ENCODE peak calls at places on chromosomes 2 and 18, in six cellular contexts. One of them, this sample, is unnamed.

GRCh38 chr2:119480718-119481142 is 43.6 kb downstream of the SCTR start:
- DNase-seq in H7: peak
- DNase-seq in colonic mucosa: peak
- DNase-seq in IMR-90: no peak
- DNase-seq in CD8-positive, alpha-beta memory T cell: no peak
- DNase-seq in cardiac muscle cell: no peak
- DNase-seq in this sample: no peak

GRCh38 chr2:66488946-66489345 is 54.0 kb downstream of the MEIS1 start:
- DNase-seq in H7: no peak
- DNase-seq in colonic mucosa: no peak
- DNase-seq in IMR-90: no peak
- DNase-seq in CD8-positive, alpha-beta memory T cell: no peak
- DNase-seq in cardiac muscle cell: no peak
- DNase-seq in this sample: no peak

GRCh38 chr2:110116033-110116710 is 550 bp upstream of the MALL start:
- DNase-seq in H7: peak
- DNase-seq in colonic mucosa: peak
- DNase-seq in IMR-90: peak
- DNase-seq in CD8-positive, alpha-beta memory T cell: no peak
- DNase-seq in cardiac muscle cell: peak
- DNase-seq in this sample: no peak

GRCh38 chr2:23757686-23758433 is 169.1 kb downstream of the ATAD2B start:
- DNase-seq in H7: no peak
- DNase-seq in colonic mucosa: peak
- DNase-seq in IMR-90: peak
- DNase-seq in CD8-positive, alpha-beta memory T cell: no peak
- DNase-seq in cardiac muscle cell: no peak
- DNase-seq in this sample: peak

GRCh38 chr2:41856946-41857345 is 190.9 kb upstream of the PKDCC start:
- DNase-seq in H7: no peak
- DNase-seq in colonic mucosa: no peak
- DNase-seq in IMR-90: no peak
- DNase-seq in CD8-positive, alpha-beta memory T cell: no peak
- DNase-seq in cardiac muscle cell: no peak
- DNase-seq in this sample: no peak

GRCh38 chr2:169397697-169398096 is 35.4 kb upstream of the LRP2 start:
- DNase-seq in H7: no peak
- DNase-seq in colonic mucosa: no peak
- DNase-seq in IMR-90: no peak
- DNase-seq in CD8-positive, alpha-beta memory T cell: no peak
- DNase-seq in cardiac muscle cell: no peak
- DNase-seq in this sample: no peak

GRCh38 chr18:49730951-49731391 is 82.4 kb downstream of the ACAA2 start:
- DNase-seq in H7: no peak
- DNase-seq in colonic mucosa: no peak
- DNase-seq in IMR-90: no peak
- DNase-seq in CD8-positive, alpha-beta memory T cell: no peak
- DNase-seq in cardiac muscle cell: no peak
- DNase-seq in this sample: no peak

GRCh38 chr2:147356157-147356556 is 488.7 kb upstream of the ACVR2A start:
- DNase-seq in H7: no peak
- DNase-seq in colonic mucosa: no peak
- DNase-seq in IMR-90: no peak
- DNase-seq in CD8-positive, alpha-beta memory T cell: no peak
- DNase-seq in cardiac muscle cell: no peak
- DNase-seq in this sample: no peak

GRCh38 chr18:49926076-49926745 is 112.9 kb upstream of the ACAA2 start:
- DNase-seq in H7: no peak
- DNase-seq in colonic mucosa: no peak
- DNase-seq in IMR-90: no peak
- DNase-seq in CD8-positive, alpha-beta memory T cell: no peak
- DNase-seq in cardiac muscle cell: no peak
- DNase-seq in this sample: no peak

GRCh38 chr2:171726841-171727460 is 39.7 kb downstream of the DYNC1I2 start:
- DNase-seq in H7: no peak
- DNase-seq in colonic mucosa: no peak
- DNase-seq in IMR-90: peak
- DNase-seq in CD8-positive, alpha-beta memory T cell: no peak
- DNase-seq in cardiac muscle cell: no peak
- DNase-seq in this sample: no peak

GRCh38 chr18:77495079-77495478 is 245.4 kb downstream of the GALR1 start:
- DNase-seq in H7: no peak
- DNase-seq in colonic mucosa: no peak
- DNase-seq in IMR-90: no peak
- DNase-seq in CD8-positive, alpha-beta memory T cell: no peak
- DNase-seq in cardiac muscle cell: no peak
- DNase-seq in this sample: no peak

GRCh38 chr2:19098467-19099160 is 259.8 kb downstream of the OSR1 start:
- DNase-seq in H7: no peak
- DNase-seq in colonic mucosa: no peak
- DNase-seq in IMR-90: no peak
- DNase-seq in CD8-positive, alpha-beta memory T cell: no peak
- DNase-seq in cardiac muscle cell: no peak
- DNase-seq in this sample: no peak

GRCh38 chr2:158753561-158754302 is 41.4 kb upstream of the DAPL1 start:
- DNase-seq in H7: peak
- DNase-seq in colonic mucosa: peak
- DNase-seq in IMR-90: peak
- DNase-seq in CD8-positive, alpha-beta memory T cell: no peak
- DNase-seq in cardiac muscle cell: peak
- DNase-seq in this sample: peak

GRCh38 chr2:159090514-159091201 is 122.2 kb downstream of the TANC1 start:
- DNase-seq in H7: no peak
- DNase-seq in colonic mucosa: no peak
- DNase-seq in IMR-90: peak
- DNase-seq in CD8-positive, alpha-beta memory T cell: no peak
- DNase-seq in cardiac muscle cell: peak
- DNase-seq in this sample: no peak

GRCh38 chr2:227228061-227228667 is 63.7 kb downstream of the COL4A3 start:
- DNase-seq in H7: no peak
- DNase-seq in colonic mucosa: peak
- DNase-seq in IMR-90: no peak
- DNase-seq in CD8-positive, alpha-beta memory T cell: no peak
- DNase-seq in cardiac muscle cell: no peak
- DNase-seq in this sample: no peak

GRCh38 chr2:241821460-241822263 is 12.7 kb downstream of the NEU4 start:
- DNase-seq in H7: peak
- DNase-seq in colonic mucosa: no peak
- DNase-seq in IMR-90: no peak
- DNase-seq in CD8-positive, alpha-beta memory T cell: no peak
- DNase-seq in cardiac muscle cell: no peak
- DNase-seq in this sample: no peak

GRCh38 chr2:192029089-192029488 is 165.6 kb downstream of the TMEFF2 start:
- DNase-seq in H7: no peak
- DNase-seq in colonic mucosa: no peak
- DNase-seq in IMR-90: peak
- DNase-seq in CD8-positive, alpha-beta memory T cell: no peak
- DNase-seq in cardiac muscle cell: no peak
- DNase-seq in this sample: no peak

GRCh38 chr2:198717451-198717850 is 740.3 kb downstream of the SATB2 start:
- DNase-seq in H7: no peak
- DNase-seq in colonic mucosa: no peak
- DNase-seq in IMR-90: no peak
- DNase-seq in CD8-positive, alpha-beta memory T cell: no peak
- DNase-seq in cardiac muscle cell: no peak
- DNase-seq in this sample: no peak

GRCh38 chr2:30990736-30991135 is 147.5 kb downstream of the GALNT14 start:
- DNase-seq in H7: no peak
- DNase-seq in colonic mucosa: no peak
- DNase-seq in IMR-90: no peak
- DNase-seq in CD8-positive, alpha-beta memory T cell: no peak
- DNase-seq in cardiac muscle cell: no peak
- DNase-seq in this sample: no peak

GRCh38 chr18:62420513-62421209 is 95.6 kb downstream of the TNFRSF11A start:
- DNase-seq in H7: no peak
- DNase-seq in colonic mucosa: peak
- DNase-seq in IMR-90: peak
- DNase-seq in CD8-positive, alpha-beta memory T cell: peak
- DNase-seq in cardiac muscle cell: no peak
- DNase-seq in this sample: no peak

GRCh38 chr2:45112750-45113149 is 103.5 kb upstream of the SIX2 start:
- DNase-seq in H7: no peak
- DNase-seq in colonic mucosa: no peak
- DNase-seq in IMR-90: no peak
- DNase-seq in CD8-positive, alpha-beta memory T cell: no peak
- DNase-seq in cardiac muscle cell: no peak
- DNase-seq in this sample: no peak

GRCh38 chr2:12330916-12331315 is 385.8 kb upstream of the TRIB2 start:
- DNase-seq in H7: no peak
- DNase-seq in colonic mucosa: no peak
- DNase-seq in IMR-90: peak
- DNase-seq in CD8-positive, alpha-beta memory T cell: no peak
- DNase-seq in cardiac muscle cell: no peak
- DNase-seq in this sample: no peak

GRCh38 chr2:231821908-231822307 is 35.7 kb downstream of the COPS7B start:
- DNase-seq in H7: no peak
- DNase-seq in colonic mucosa: no peak
- DNase-seq in IMR-90: no peak
- DNase-seq in CD8-positive, alpha-beta memory T cell: no peak
- DNase-seq in cardiac muscle cell: no peak
- DNase-seq in this sample: no peak

GRCh38 chr2:159622966-159623365 is 6.6 kb upstream of the BAZ2B start:
- DNase-seq in H7: no peak
- DNase-seq in colonic mucosa: no peak
- DNase-seq in IMR-90: no peak
- DNase-seq in CD8-positive, alpha-beta memory T cell: no peak
- DNase-seq in cardiac muscle cell: no peak
- DNase-seq in this sample: no peak

GRCh38 chr2:144548532-144549191 is 28.7 kb upstream of the ZEB2 start:
- DNase-seq in H7: no peak
- DNase-seq in colonic mucosa: no peak
- DNase-seq in IMR-90: no peak
- DNase-seq in CD8-positive, alpha-beta memory T cell: peak
- DNase-seq in cardiac muscle cell: no peak
- DNase-seq in this sample: no peak

GRCh38 chr2:134683561-134684112 is 35.2 kb downstream of the TMEM163 start:
- DNase-seq in H7: no peak
- DNase-seq in colonic mucosa: no peak
- DNase-seq in IMR-90: no peak
- DNase-seq in CD8-positive, alpha-beta memory T cell: no peak
- DNase-seq in cardiac muscle cell: no peak
- DNase-seq in this sample: no peak

GRCh38 chr2:241540766-241541561 is 17.6 kb upstream of the BOK start:
- DNase-seq in H7: peak
- DNase-seq in colonic mucosa: peak
- DNase-seq in IMR-90: no peak
- DNase-seq in CD8-positive, alpha-beta memory T cell: no peak
- DNase-seq in cardiac muscle cell: peak
- DNase-seq in this sample: no peak

GRCh38 chr2:11788725-11789124 is 42.3 kb downstream of the LPIN1 start:
- DNase-seq in H7: no peak
- DNase-seq in colonic mucosa: no peak
- DNase-seq in IMR-90: no peak
- DNase-seq in CD8-positive, alpha-beta memory T cell: no peak
- DNase-seq in cardiac muscle cell: no peak
- DNase-seq in this sample: no peak

GRCh38 chr2:105052773-105053172 is 14.9 kb downstream of the MRPS9 start:
- DNase-seq in H7: no peak
- DNase-seq in colonic mucosa: peak
- DNase-seq in IMR-90: no peak
- DNase-seq in CD8-positive, alpha-beta memory T cell: no peak
- DNase-seq in cardiac muscle cell: no peak
- DNase-seq in this sample: no peak

GRCh38 chr2:5696351-5696740 is 4.2 kb downstream of the SOX11 start:
- DNase-seq in H7: no peak
- DNase-seq in colonic mucosa: no peak
- DNase-seq in IMR-90: peak
- DNase-seq in CD8-positive, alpha-beta memory T cell: no peak
- DNase-seq in cardiac muscle cell: peak
- DNase-seq in this sample: no peak

GRCh38 chr18:42231796-42232195 is 276.8 kb downstream of the PIK3C3 start:
- DNase-seq in H7: no peak
- DNase-seq in colonic mucosa: no peak
- DNase-seq in IMR-90: no peak
- DNase-seq in CD8-positive, alpha-beta memory T cell: no peak
- DNase-seq in cardiac muscle cell: no peak
- DNase-seq in this sample: no peak

GRCh38 chr2:207330912-207331311 is 165.2 kb upstream of the KLF7 start:
- DNase-seq in H7: no peak
- DNase-seq in colonic mucosa: no peak
- DNase-seq in IMR-90: peak
- DNase-seq in CD8-positive, alpha-beta memory T cell: no peak
- DNase-seq in cardiac muscle cell: no peak
- DNase-seq in this sample: peak
- H3K4me3 ChIP-seq in H7: no peak
- H3K4me3 ChIP-seq in colonic mucosa: no peak
- H3K4me3 ChIP-seq in IMR-90: no peak
- H3K4me3 ChIP-seq in CD8-positive, alpha-beta memory T cell: no peak
- H3K4me3 ChIP-seq in cardiac muscle cell: no peak
- H3K4me3 ChIP-seq in this sample: no peak

GRCh38 chr2:49123600-49123999 is 30.7 kb downstream of the FSHR start:
- DNase-seq in H7: no peak
- DNase-seq in colonic mucosa: no peak
- DNase-seq in IMR-90: no peak
- DNase-seq in CD8-positive, alpha-beta memory T cell: no peak
- DNase-seq in cardiac muscle cell: no peak
- DNase-seq in this sample: no peak

GRCh38 chr2:49131801-49132200 is 22.5 kb downstream of the FSHR start:
- DNase-seq in H7: no peak
- DNase-seq in colonic mucosa: no peak
- DNase-seq in IMR-90: no peak
- DNase-seq in CD8-positive, alpha-beta memory T cell: no peak
- DNase-seq in cardiac muscle cell: no peak
- DNase-seq in this sample: no peak

GRCh38 chr2:49129034-49129433 is 25.3 kb downstream of the FSHR start:
- DNase-seq in H7: no peak
- DNase-seq in colonic mucosa: no peak
- DNase-seq in IMR-90: no peak
- DNase-seq in CD8-positive, alpha-beta memory T cell: no peak
- DNase-seq in cardiac muscle cell: peak
- DNase-seq in this sample: no peak
- H3K4me3 ChIP-seq in H7: no peak
- H3K4me3 ChIP-seq in colonic mucosa: no peak
- H3K4me3 ChIP-seq in IMR-90: no peak
- H3K4me3 ChIP-seq in CD8-positive, alpha-beta memory T cell: no peak
- H3K4me3 ChIP-seq in cardiac muscle cell: no peak
- H3K4me3 ChIP-seq in this sample: no peak

DNA sequence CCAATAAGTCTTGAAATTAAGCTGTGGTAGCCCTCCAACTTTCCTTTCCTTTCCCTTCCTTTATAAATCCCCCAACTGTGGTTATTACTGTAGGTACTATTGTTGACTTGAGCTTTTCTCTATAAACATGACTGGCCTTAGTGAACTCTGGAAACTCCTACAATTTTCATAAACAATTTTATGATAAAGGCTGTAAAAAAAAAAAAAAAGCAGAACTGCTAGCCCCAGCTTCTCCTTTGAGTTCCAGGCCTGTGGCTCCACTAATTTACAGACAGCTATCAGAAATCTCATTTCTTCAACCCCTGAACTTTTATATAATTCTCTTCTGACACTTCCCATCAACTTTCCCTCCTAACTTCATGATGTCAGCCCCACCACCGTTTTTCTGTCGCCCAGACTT is 174.3 kb downstream of the IKZF2 start:
- DNase-seq in H7: no peak
- DNase-seq in colonic mucosa: no peak
- DNase-seq in IMR-90: no peak
- DNase-seq in CD8-positive, alpha-beta memory T cell: no peak
- DNase-seq in cardiac muscle cell: no peak
- DNase-seq in this sample: no peak
- H3K4me3 ChIP-seq in H7: no peak
- H3K4me3 ChIP-seq in colonic mucosa: no peak
- H3K4me3 ChIP-seq in IMR-90: no peak
- H3K4me3 ChIP-seq in CD8-positive, alpha-beta memory T cell: no peak
- H3K4me3 ChIP-seq in cardiac muscle cell: no peak
- H3K4me3 ChIP-seq in this sample: no peak

GRCh38 chr2:64404002-64404731 is 49.8 kb upstream of the LGALSL start:
- DNase-seq in H7: peak
- DNase-seq in colonic mucosa: peak
- DNase-seq in IMR-90: peak
- DNase-seq in CD8-positive, alpha-beta memory T cell: no peak
- DNase-seq in cardiac muscle cell: peak
- DNase-seq in this sample: no peak
- H3K4me3 ChIP-seq in H7: no peak
- H3K4me3 ChIP-seq in colonic mucosa: no peak
- H3K4me3 ChIP-seq in IMR-90: no peak
- H3K4me3 ChIP-seq in CD8-positive, alpha-beta memory T cell: no peak
- H3K4me3 ChIP-seq in cardiac muscle cell: no peak
- H3K4me3 ChIP-seq in this sample: no peak

This sample was measured in AG04450.